ENCODE peak calls at places on chromosomes 2 and 18, in ten cellular contexts. One of them, this sample, is unnamed.

GRCh38 chr2:75428627-75429026 is 132.1 kb downstream of the EVA1A start:
- DNase-seq in A172: no peak
- DNase-seq in retina: no peak
- DNase-seq in ELR: no peak
- DNase-seq in naive thymus-derived CD8-positive, alpha-beta T cell: no peak
- DNase-seq in NCI-H2171: no peak
- DNase-seq in fibroblast of pulmonary artery: no peak
- DNase-seq in T-helper 2 cell: no peak
- DNase-seq in activated T-cell treated with anti-CD3 and anti-CD28 coated beads for 1 hour: no peak
- DNase-seq in stimulated activated naive CD4-positive, alpha-beta T cell: no peak
- DNase-seq in this sample: no peak

GRCh38 chr2:236855176-236855865 is 230.4 kb upstream of the COPS8 start:
- DNase-seq in stimulated activated naive CD4-positive, alpha-beta T cell: no peak
- DNase-seq in NCI-H2171: no peak
- DNase-seq in T-helper 2 cell: no peak
- DNase-seq in naive thymus-derived CD8-positive, alpha-beta T cell: no peak
- DNase-seq in A172: no peak
- DNase-seq in ELR: no peak
- DNase-seq in fibroblast of pulmonary artery: no peak
- DNase-seq in activated T-cell treated with anti-CD3 and anti-CD28 coated beads for 1 hour: no peak
- DNase-seq in retina: no peak
- DNase-seq in this sample: no peak

GRCh38 chr2:75498907-75499306 is 61.8 kb downstream of the EVA1A start:
- DNase-seq in A172: no peak
- DNase-seq in fibroblast of pulmonary artery: no peak
- DNase-seq in naive thymus-derived CD8-positive, alpha-beta T cell: no peak
- DNase-seq in NCI-H2171: no peak
- DNase-seq in T-helper 2 cell: no peak
- DNase-seq in ELR: no peak
- DNase-seq in retina: no peak
- DNase-seq in activated T-cell treated with anti-CD3 and anti-CD28 coated beads for 1 hour: no peak
- DNase-seq in stimulated activated naive CD4-positive, alpha-beta T cell: no peak
- DNase-seq in this sample: no peak

GRCh38 chr2:240435955-240436625 is 627 bp downstream of the GPC1 start:
- DNase-seq in stimulated activated naive CD4-positive, alpha-beta T cell: no peak
- DNase-seq in T-helper 2 cell: no peak
- DNase-seq in A172: no peak
- DNase-seq in NCI-H2171: no peak
- DNase-seq in ELR: peak; percentile 48
- DNase-seq in fibroblast of pulmonary artery: peak; percentile 8
- DNase-seq in naive thymus-derived CD8-positive, alpha-beta T cell: no peak
- DNase-seq in retina: peak; percentile 63
- DNase-seq in activated T-cell treated with anti-CD3 and anti-CD28 coated beads for 1 hour: no peak
- DNase-seq in this sample: no peak

GRCh38 chr2:182716665-182716990 is 571 bp downstream of the DNAJC10 start:
- DNase-seq in A172: no peak
- DNase-seq in fibroblast of pulmonary artery: no peak
- DNase-seq in stimulated activated naive CD4-positive, alpha-beta T cell: no peak
- DNase-seq in activated T-cell treated with anti-CD3 and anti-CD28 coated beads for 1 hour: no peak
- DNase-seq in NCI-H2171: no peak
- DNase-seq in T-helper 2 cell: peak; percentile 1
- DNase-seq in retina: no peak
- DNase-seq in ELR: no peak
- DNase-seq in naive thymus-derived CD8-positive, alpha-beta T cell: peak; percentile 2
- DNase-seq in this sample: no peak

GRCh38 chr2:38146917-38147307 is 71.0 kb upstream of the CYP1B1 start:
- DNase-seq in A172: peak; percentile 98
- DNase-seq in T-helper 2 cell: no peak
- DNase-seq in stimulated activated naive CD4-positive, alpha-beta T cell: no peak
- DNase-seq in activated T-cell treated with anti-CD3 and anti-CD28 coated beads for 1 hour: no peak
- DNase-seq in naive thymus-derived CD8-positive, alpha-beta T cell: no peak
- DNase-seq in ELR: peak; percentile 97
- DNase-seq in retina: no peak
- DNase-seq in NCI-H2171: no peak
- DNase-seq in fibroblast of pulmonary artery: peak; percentile 95
- DNase-seq in this sample: no peak

GRCh38 chr18:23415530-23415929 is 37.6 kb upstream of the RIOK3 start:
- DNase-seq in retina: no peak
- DNase-seq in naive thymus-derived CD8-positive, alpha-beta T cell: no peak
- DNase-seq in stimulated activated naive CD4-positive, alpha-beta T cell: no peak
- DNase-seq in fibroblast of pulmonary artery: no peak
- DNase-seq in A172: no peak
- DNase-seq in activated T-cell treated with anti-CD3 and anti-CD28 coated beads for 1 hour: no peak
- DNase-seq in T-helper 2 cell: no peak
- DNase-seq in ELR: no peak
- DNase-seq in NCI-H2171: no peak
- DNase-seq in this sample: no peak

GRCh38 chr18:57649536-57650495 is 28.2 kb upstream of the NARS1 start:
- DNase-seq in NCI-H2171: no peak
- DNase-seq in ELR: peak; percentile 93
- DNase-seq in retina: no peak
- DNase-seq in naive thymus-derived CD8-positive, alpha-beta T cell: no peak
- DNase-seq in A172: no peak
- DNase-seq in stimulated activated naive CD4-positive, alpha-beta T cell: no peak
- DNase-seq in T-helper 2 cell: no peak
- DNase-seq in activated T-cell treated with anti-CD3 and anti-CD28 coated beads for 1 hour: no peak
- DNase-seq in fibroblast of pulmonary artery: peak; percentile 93
- DNase-seq in this sample: no peak

GRCh38 chr2:120404941-120405768 is 59.2 kb downstream of the INHBB start:
- DNase-seq in stimulated activated naive CD4-positive, alpha-beta T cell: no peak
- DNase-seq in A172: no peak
- DNase-seq in ELR: no peak
- DNase-seq in fibroblast of pulmonary artery: no peak
- DNase-seq in naive thymus-derived CD8-positive, alpha-beta T cell: no peak
- DNase-seq in T-helper 2 cell: no peak
- DNase-seq in NCI-H2171: no peak
- DNase-seq in retina: no peak
- DNase-seq in activated T-cell treated with anti-CD3 and anti-CD28 coated beads for 1 hour: no peak
- DNase-seq in this sample: no peak

GRCh38 chr2:10971855-10972348 is 60.2 kb downstream of the KCNF1 start:
- DNase-seq in stimulated activated naive CD4-positive, alpha-beta T cell: no peak
- DNase-seq in A172: no peak
- DNase-seq in activated T-cell treated with anti-CD3 and anti-CD28 coated beads for 1 hour: no peak
- DNase-seq in retina: peak; percentile 86
- DNase-seq in NCI-H2171: no peak
- DNase-seq in ELR: no peak
- DNase-seq in naive thymus-derived CD8-positive, alpha-beta T cell: no peak
- DNase-seq in T-helper 2 cell: no peak
- DNase-seq in fibroblast of pulmonary artery: no peak
- DNase-seq in this sample: no peak

GRCh38 chr2:1593371-1594205 is 150.7 kb downstream of the PXDN start:
- DNase-seq in activated T-cell treated with anti-CD3 and anti-CD28 coated beads for 1 hour: no peak
- DNase-seq in stimulated activated naive CD4-positive, alpha-beta T cell: no peak
- DNase-seq in retina: peak; percentile 80
- DNase-seq in fibroblast of pulmonary artery: peak; percentile 75
- DNase-seq in naive thymus-derived CD8-positive, alpha-beta T cell: no peak
- DNase-seq in T-helper 2 cell: no peak
- DNase-seq in A172: peak; percentile 98
- DNase-seq in ELR: peak; percentile 90
- DNase-seq in NCI-H2171: peak; percentile 62
- DNase-seq in this sample: no peak

GRCh38 chr2:12050381-12050780 is 303.9 kb downstream of the LPIN1 start:
- DNase-seq in retina: no peak
- DNase-seq in activated T-cell treated with anti-CD3 and anti-CD28 coated beads for 1 hour: no peak
- DNase-seq in stimulated activated naive CD4-positive, alpha-beta T cell: peak; percentile 18
- DNase-seq in A172: peak; percentile 22
- DNase-seq in fibroblast of pulmonary artery: no peak
- DNase-seq in ELR: peak; percentile 90
- DNase-seq in naive thymus-derived CD8-positive, alpha-beta T cell: no peak
- DNase-seq in T-helper 2 cell: no peak
- DNase-seq in NCI-H2171: no peak
- DNase-seq in this sample: no peak

GRCh38 chr2:106104332-106105062 is 89.6 kb downstream of the UXS1 start:
- DNase-seq in activated T-cell treated with anti-CD3 and anti-CD28 coated beads for 1 hour: peak; percentile 49
- DNase-seq in NCI-H2171: peak; percentile 22
- DNase-seq in fibroblast of pulmonary artery: peak; percentile 75
- DNase-seq in A172: peak; percentile 61
- DNase-seq in retina: peak; percentile 72
- DNase-seq in T-helper 2 cell: peak; percentile 39
- DNase-seq in stimulated activated naive CD4-positive, alpha-beta T cell: peak; percentile 77
- DNase-seq in ELR: peak; percentile 73
- DNase-seq in naive thymus-derived CD8-positive, alpha-beta T cell: peak; percentile 57
- DNase-seq in this sample: no peak

GRCh38 chr2:127814677-127815076 is 3.7 kb upstream of the WDR33 start:
- DNase-seq in T-helper 2 cell: no peak
- DNase-seq in A172: no peak
- DNase-seq in retina: no peak
- DNase-seq in fibroblast of pulmonary artery: no peak
- DNase-seq in stimulated activated naive CD4-positive, alpha-beta T cell: no peak
- DNase-seq in NCI-H2171: no peak
- DNase-seq in naive thymus-derived CD8-positive, alpha-beta T cell: no peak
- DNase-seq in ELR: no peak
- DNase-seq in activated T-cell treated with anti-CD3 and anti-CD28 coated beads for 1 hour: no peak
- DNase-seq in this sample: no peak

GRCh38 chr2:207765960-207766582 is 3.6 kb downstream of the FZD5 start:
- DNase-seq in naive thymus-derived CD8-positive, alpha-beta T cell: no peak
- DNase-seq in ELR: no peak
- DNase-seq in A172: no peak
- DNase-seq in activated T-cell treated with anti-CD3 and anti-CD28 coated beads for 1 hour: no peak
- DNase-seq in T-helper 2 cell: no peak
- DNase-seq in stimulated activated naive CD4-positive, alpha-beta T cell: no peak
- DNase-seq in retina: no peak
- DNase-seq in NCI-H2171: no peak
- DNase-seq in fibroblast of pulmonary artery: no peak
- DNase-seq in this sample: no peak

GRCh38 chr2:155662224-155662623 is 670.3 kb downstream of the NR4A2 start:
- DNase-seq in naive thymus-derived CD8-positive, alpha-beta T cell: no peak
- DNase-seq in activated T-cell treated with anti-CD3 and anti-CD28 coated beads for 1 hour: no peak
- DNase-seq in T-helper 2 cell: no peak
- DNase-seq in A172: no peak
- DNase-seq in ELR: no peak
- DNase-seq in NCI-H2171: no peak
- DNase-seq in stimulated activated naive CD4-positive, alpha-beta T cell: no peak
- DNase-seq in retina: no peak
- DNase-seq in fibroblast of pulmonary artery: no peak
- DNase-seq in this sample: no peak

GRCh38 chr18:3383381-3383915 is 66.5 kb upstream of the TGIF1 start:
- DNase-seq in ELR: no peak
- DNase-seq in NCI-H2171: no peak
- DNase-seq in T-helper 2 cell: no peak
- DNase-seq in stimulated activated naive CD4-positive, alpha-beta T cell: no peak
- DNase-seq in retina: no peak
- DNase-seq in fibroblast of pulmonary artery: peak; percentile 12
- DNase-seq in naive thymus-derived CD8-positive, alpha-beta T cell: no peak
- DNase-seq in activated T-cell treated with anti-CD3 and anti-CD28 coated beads for 1 hour: no peak
- DNase-seq in A172: peak; percentile 75
- DNase-seq in this sample: no peak

GRCh38 chr2:134522856-134523460 is 195.8 kb downstream of the TMEM163 start:
- DNase-seq in fibroblast of pulmonary artery: no peak
- DNase-seq in ELR: no peak
- DNase-seq in stimulated activated naive CD4-positive, alpha-beta T cell: no peak
- DNase-seq in activated T-cell treated with anti-CD3 and anti-CD28 coated beads for 1 hour: no peak
- DNase-seq in NCI-H2171: peak; percentile 92
- DNase-seq in naive thymus-derived CD8-positive, alpha-beta T cell: no peak
- DNase-seq in retina: peak; percentile 66
- DNase-seq in T-helper 2 cell: no peak
- DNase-seq in A172: no peak
- DNase-seq in this sample: no peak

GRCh38 chr2:235541016-235541415 is 47.2 kb downstream of the AGAP1 start:
- DNase-seq in retina: no peak
- DNase-seq in naive thymus-derived CD8-positive, alpha-beta T cell: no peak
- DNase-seq in fibroblast of pulmonary artery: no peak
- DNase-seq in A172: no peak
- DNase-seq in T-helper 2 cell: no peak
- DNase-seq in ELR: no peak
- DNase-seq in NCI-H2171: peak; percentile 43
- DNase-seq in stimulated activated naive CD4-positive, alpha-beta T cell: no peak
- DNase-seq in activated T-cell treated with anti-CD3 and anti-CD28 coated beads for 1 hour: no peak
- DNase-seq in this sample: no peak

GRCh38 chr18:44497757-44498490 is 182.8 kb upstream of the SETBP1 start:
- DNase-seq in fibroblast of pulmonary artery: no peak
- DNase-seq in naive thymus-derived CD8-positive, alpha-beta T cell: no peak
- DNase-seq in T-helper 2 cell: no peak
- DNase-seq in retina: no peak
- DNase-seq in ELR: no peak
- DNase-seq in NCI-H2171: no peak
- DNase-seq in stimulated activated naive CD4-positive, alpha-beta T cell: no peak
- DNase-seq in activated T-cell treated with anti-CD3 and anti-CD28 coated beads for 1 hour: no peak
- DNase-seq in A172: no peak
- DNase-seq in this sample: no peak

GRCh38 chr18:13725566-13726227 is 661 bp downstream of the FAM210A start:
- DNase-seq in naive thymus-derived CD8-positive, alpha-beta T cell: no peak
- DNase-seq in stimulated activated naive CD4-positive, alpha-beta T cell: no peak
- DNase-seq in A172: no peak
- DNase-seq in retina: no peak
- DNase-seq in fibroblast of pulmonary artery: peak; percentile 7
- DNase-seq in NCI-H2171: no peak
- DNase-seq in activated T-cell treated with anti-CD3 and anti-CD28 coated beads for 1 hour: peak; percentile 4
- DNase-seq in ELR: peak; percentile 27
- DNase-seq in T-helper 2 cell: no peak
- DNase-seq in this sample: peak; percentile 50

GRCh38 chr2:82959677-82960076 is 1499.4 kb downstream of the SUCLG1 start:
- DNase-seq in NCI-H2171: no peak
- DNase-seq in retina: no peak
- DNase-seq in A172: no peak
- DNase-seq in activated T-cell treated with anti-CD3 and anti-CD28 coated beads for 1 hour: no peak
- DNase-seq in naive thymus-derived CD8-positive, alpha-beta T cell: no peak
- DNase-seq in ELR: peak; percentile 10
- DNase-seq in stimulated activated naive CD4-positive, alpha-beta T cell: no peak
- DNase-seq in fibroblast of pulmonary artery: no peak
- DNase-seq in T-helper 2 cell: no peak
- DNase-seq in this sample: no peak

GRCh38 chr18:2890606-2891005 is 43.8 kb downstream of the EMILIN2 start:
- DNase-seq in A172: no peak
- DNase-seq in activated T-cell treated with anti-CD3 and anti-CD28 coated beads for 1 hour: no peak
- DNase-seq in stimulated activated naive CD4-positive, alpha-beta T cell: no peak
- DNase-seq in naive thymus-derived CD8-positive, alpha-beta T cell: no peak
- DNase-seq in ELR: no peak
- DNase-seq in fibroblast of pulmonary artery: no peak
- DNase-seq in T-helper 2 cell: no peak
- DNase-seq in NCI-H2171: no peak
- DNase-seq in retina: no peak
- DNase-seq in this sample: no peak

GRCh38 chr2:134778372-134778771 is 59.6 kb upstream of the TMEM163 start:
- DNase-seq in ELR: peak; percentile 20
- DNase-seq in A172: peak; percentile 24
- DNase-seq in naive thymus-derived CD8-positive, alpha-beta T cell: no peak
- DNase-seq in T-helper 2 cell: no peak
- DNase-seq in NCI-H2171: no peak
- DNase-seq in fibroblast of pulmonary artery: no peak
- DNase-seq in retina: no peak
- DNase-seq in activated T-cell treated with anti-CD3 and anti-CD28 coated beads for 1 hour: no peak
- DNase-seq in stimulated activated naive CD4-positive, alpha-beta T cell: no peak
- DNase-seq in this sample: no peak

GRCh38 chr2:195356920-195357440 is 300.0 kb upstream of the SLC39A10 start:
- DNase-seq in A172: no peak
- DNase-seq in fibroblast of pulmonary artery: no peak
- DNase-seq in ELR: peak; percentile 17
- DNase-seq in NCI-H2171: no peak
- DNase-seq in naive thymus-derived CD8-positive, alpha-beta T cell: no peak
- DNase-seq in T-helper 2 cell: no peak
- DNase-seq in stimulated activated naive CD4-positive, alpha-beta T cell: no peak
- DNase-seq in activated T-cell treated with anti-CD3 and anti-CD28 coated beads for 1 hour: no peak
- DNase-seq in retina: no peak
- DNase-seq in this sample: no peak

GRCh38 chr2:24915796-24916195 is 4.2 kb downstream of the ADCY3 start:
- DNase-seq in NCI-H2171: no peak
- DNase-seq in A172: no peak
- DNase-seq in stimulated activated naive CD4-positive, alpha-beta T cell: no peak
- DNase-seq in ELR: no peak
- DNase-seq in T-helper 2 cell: no peak
- DNase-seq in activated T-cell treated with anti-CD3 and anti-CD28 coated beads for 1 hour: no peak
- DNase-seq in fibroblast of pulmonary artery: peak; percentile 29
- DNase-seq in naive thymus-derived CD8-positive, alpha-beta T cell: no peak
- DNase-seq in retina: no peak
- DNase-seq in this sample: no peak

GRCh38 chr2:32553829-32554432 is 73.9 kb upstream of the TTC27 start:
- DNase-seq in ELR: peak; percentile 55
- DNase-seq in T-helper 2 cell: no peak
- DNase-seq in retina: no peak
- DNase-seq in A172: peak; percentile 21
- DNase-seq in NCI-H2171: peak; percentile 11
- DNase-seq in naive thymus-derived CD8-positive, alpha-beta T cell: no peak
- DNase-seq in stimulated activated naive CD4-positive, alpha-beta T cell: peak; percentile 23
- DNase-seq in fibroblast of pulmonary artery: peak; percentile 73
- DNase-seq in activated T-cell treated with anti-CD3 and anti-CD28 coated beads for 1 hour: no peak
- DNase-seq in this sample: no peak

GRCh38 chr2:23696163-23697045 is 230.5 kb downstream of the ATAD2B start:
- DNase-seq in activated T-cell treated with anti-CD3 and anti-CD28 coated beads for 1 hour: no peak
- DNase-seq in A172: no peak
- DNase-seq in naive thymus-derived CD8-positive, alpha-beta T cell: no peak
- DNase-seq in stimulated activated naive CD4-positive, alpha-beta T cell: no peak
- DNase-seq in NCI-H2171: no peak
- DNase-seq in ELR: no peak
- DNase-seq in retina: no peak
- DNase-seq in fibroblast of pulmonary artery: no peak
- DNase-seq in T-helper 2 cell: no peak
- DNase-seq in this sample: no peak

This sample was measured in hypothalamus.